ENCODE peak calls at places on chromosomes 16 and 17, in eight cellular contexts. One of them, this sample, is unnamed.

GRCh38 chr17:21523482-21524210 is 147.5 kb downstream of the KCNJ12 start:
- DNase-seq in CD8-positive, alpha-beta T cell: no peak
- DNase-seq in psoas muscle: no peak
- DNase-seq in WERI-Rb-1: peak; percentile 68
- DNase-seq in upper lobe of right lung: no peak
- DNase-seq in AG04450: no peak
- DNase-seq in spleen: no peak
- DNase-seq in HL-60: no peak
- DNase-seq in this sample: no peak

GRCh38 chr17:73719588-73720071 is 75.4 kb upstream of the SDK2 start:
- DNase-seq in HL-60: no peak
- DNase-seq in WERI-Rb-1: no peak
- DNase-seq in AG04450: no peak
- DNase-seq in psoas muscle: no peak
- DNase-seq in upper lobe of right lung: peak; percentile 67
- DNase-seq in CD8-positive, alpha-beta T cell: no peak
- DNase-seq in spleen: peak; percentile 81
- DNase-seq in this sample: no peak

GRCh38 chr17:73972056-73972455 is 231.4 kb upstream of the RPL38 start:
- DNase-seq in spleen: peak; percentile 33
- DNase-seq in WERI-Rb-1: no peak
- DNase-seq in HL-60: no peak
- DNase-seq in CD8-positive, alpha-beta T cell: no peak
- DNase-seq in psoas muscle: no peak
- DNase-seq in AG04450: no peak
- DNase-seq in upper lobe of right lung: peak; percentile 17
- DNase-seq in this sample: no peak

GRCh38 chr16:70772493-70772892 is 28.5 kb downstream of the VAC14 start:
- DNase-seq in spleen: no peak
- DNase-seq in WERI-Rb-1: no peak
- DNase-seq in upper lobe of right lung: no peak
- DNase-seq in AG04450: no peak
- DNase-seq in HL-60: no peak
- DNase-seq in psoas muscle: no peak
- DNase-seq in CD8-positive, alpha-beta T cell: no peak
- DNase-seq in this sample: no peak

GRCh38 chr16:54525104-54525503 is 238.5 kb upstream of the IRX3 start:
- DNase-seq in psoas muscle: no peak
- DNase-seq in upper lobe of right lung: no peak
- DNase-seq in HL-60: no peak
- DNase-seq in CD8-positive, alpha-beta T cell: no peak
- DNase-seq in WERI-Rb-1: no peak
- DNase-seq in spleen: no peak
- DNase-seq in AG04450: no peak
- DNase-seq in this sample: no peak

GRCh38 chr17:71828182-71828596 is 292.6 kb upstream of the SOX9 start:
- DNase-seq in CD8-positive, alpha-beta T cell: no peak
- DNase-seq in upper lobe of right lung: no peak
- DNase-seq in psoas muscle: no peak
- DNase-seq in spleen: no peak
- DNase-seq in HL-60: no peak
- DNase-seq in WERI-Rb-1: no peak
- DNase-seq in AG04450: no peak
- DNase-seq in this sample: no peak

GRCh38 chr17:40309031-40309937 is at the start of gene RARA:
- DNase-seq in AG04450: no peak
- DNase-seq in psoas muscle: peak; percentile 52
- DNase-seq in upper lobe of right lung: peak; percentile 83
- DNase-seq in HL-60: no peak
- DNase-seq in CD8-positive, alpha-beta T cell: no peak
- DNase-seq in WERI-Rb-1: peak; percentile 90
- DNase-seq in spleen: peak; percentile 87
- DNase-seq in this sample: no peak

GRCh38 chr17:219696-220095 is 38.2 kb upstream of the DOC2B start:
- DNase-seq in upper lobe of right lung: peak; percentile 40
- DNase-seq in AG04450: no peak
- DNase-seq in HL-60: no peak
- DNase-seq in CD8-positive, alpha-beta T cell: no peak
- DNase-seq in WERI-Rb-1: peak; percentile 4
- DNase-seq in spleen: peak; percentile 47
- DNase-seq in psoas muscle: no peak
- DNase-seq in this sample: no peak

GRCh38 chr16:80540516-80541305 is at the start of gene DYNLRB2:
- DNase-seq in HL-60: peak; percentile 88
- DNase-seq in AG04450: peak; percentile 82
- DNase-seq in upper lobe of right lung: peak; percentile 98
- DNase-seq in WERI-Rb-1: no peak
- DNase-seq in CD8-positive, alpha-beta T cell: peak; percentile 95
- DNase-seq in psoas muscle: peak; percentile 93
- DNase-seq in spleen: peak; percentile 98
- DNase-seq in this sample: peak; percentile 95
- H3K27me3 ChIP-seq in HL-60: no peaks in the 10 kb centered on the region
- H3K27me3 ChIP-seq in AG04450: no peaks in the 10 kb centered on the region
- H3K27me3 ChIP-seq in upper lobe of right lung: peaks cover 16% of the 10 kb centered on the region
- H3K27me3 ChIP-seq in WERI-Rb-1: peaks cover 6% of the 10 kb centered on the region
- H3K27me3 ChIP-seq in CD8-positive, alpha-beta T cell: no peaks in the 10 kb centered on the region
- H3K27me3 ChIP-seq in psoas muscle: no peaks in the 10 kb centered on the region
- H3K27me3 ChIP-seq in spleen: no peaks in the 10 kb centered on the region
- H3K27me3 ChIP-seq in this sample: peaks cover 7% of the 10 kb centered on the region

GRCh38 chr17:69506489-69506888 is 92.0 kb downstream of the MAP2K6 start:
- DNase-seq in HL-60: no peak
- DNase-seq in spleen: no peak
- DNase-seq in psoas muscle: no peak
- DNase-seq in WERI-Rb-1: no peak
- DNase-seq in CD8-positive, alpha-beta T cell: no peak
- DNase-seq in AG04450: no peak
- DNase-seq in upper lobe of right lung: no peak
- DNase-seq in this sample: no peak
- TF ChIP-seq CTCF in HL-60: peak; percentile 16
- TF ChIP-seq CTCF in spleen: no peak
- TF ChIP-seq CTCF in psoas muscle: no peak
- TF ChIP-seq CTCF in WERI-Rb-1: peak; percentile 46
- TF ChIP-seq CTCF in CD8-positive, alpha-beta T cell: no peak
- TF ChIP-seq CTCF in AG04450: peak; percentile 48
- TF ChIP-seq CTCF in upper lobe of right lung: peak; percentile 25
- TF ChIP-seq CTCF in this sample: no peak

GRCh38 chr17:37713624-37714023 is 31.2 kb downstream of the HNF1B start:
- DNase-seq in psoas muscle: no peak
- DNase-seq in HL-60: no peak
- DNase-seq in AG04450: no peak
- DNase-seq in WERI-Rb-1: no peak
- DNase-seq in spleen: no peak
- DNase-seq in CD8-positive, alpha-beta T cell: no peak
- DNase-seq in upper lobe of right lung: peak; percentile 91
- DNase-seq in this sample: no peak
- H3K27me3 ChIP-seq in psoas muscle: peaks cover 9% of the 10 kb centered on the region
- H3K27me3 ChIP-seq in HL-60: peaks cover 12% of the 10 kb centered on the region
- H3K27me3 ChIP-seq in AG04450: peaks cover 6% of the 10 kb centered on the region
- H3K27me3 ChIP-seq in WERI-Rb-1: no peaks in the 10 kb centered on the region
- H3K27me3 ChIP-seq in spleen: no peaks in the 10 kb centered on the region
- H3K27me3 ChIP-seq in CD8-positive, alpha-beta T cell: no peaks in the 10 kb centered on the region
- H3K27me3 ChIP-seq in upper lobe of right lung: peaks cover 5% of the 10 kb centered on the region
- H3K27me3 ChIP-seq in this sample: no peaks in the 10 kb centered on the region

DNA sequence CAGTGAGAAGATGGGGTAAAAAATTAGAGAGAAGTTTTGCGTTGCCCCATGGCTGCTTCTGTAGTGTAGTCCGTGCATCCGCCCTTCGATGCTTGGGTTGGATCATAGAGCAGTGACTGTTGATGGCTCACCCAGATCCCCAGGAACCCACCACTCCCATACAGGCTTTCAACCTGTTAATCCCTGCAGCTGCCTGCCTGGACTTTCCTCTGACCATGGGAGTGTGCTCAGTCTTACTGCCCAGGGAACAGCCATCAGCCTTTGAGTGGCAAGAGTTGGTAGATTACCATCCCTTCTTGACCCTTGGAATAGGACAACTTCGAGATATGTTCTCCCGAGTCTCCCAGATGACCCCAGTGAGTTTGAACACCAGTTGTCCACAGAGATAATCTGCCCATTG is 299.5 kb upstream of the HSBP1 start:
- DNase-seq in spleen: no peak
- DNase-seq in psoas muscle: no peak
- DNase-seq in HL-60: no peak
- DNase-seq in upper lobe of right lung: no peak
- DNase-seq in CD8-positive, alpha-beta T cell: no peak
- DNase-seq in WERI-Rb-1: no peak
- DNase-seq in AG04450: no peak
- DNase-seq in this sample: no peak
- TF ChIP-seq CTCF in spleen: no peak
- TF ChIP-seq CTCF in psoas muscle: no peak
- TF ChIP-seq CTCF in HL-60: no peak
- TF ChIP-seq CTCF in upper lobe of right lung: no peak
- TF ChIP-seq CTCF in CD8-positive, alpha-beta T cell: no peak
- TF ChIP-seq CTCF in WERI-Rb-1: no peak
- TF ChIP-seq CTCF in AG04450: no peak
- TF ChIP-seq CTCF in this sample: no peak

GRCh38 chr17:28372945-28373274 is 1.4 kb downstream of the SARM1 start:
- DNase-seq in upper lobe of right lung: peak; percentile 23
- DNase-seq in CD8-positive, alpha-beta T cell: no peak
- DNase-seq in HL-60: no peak
- DNase-seq in psoas muscle: no peak
- DNase-seq in AG04450: no peak
- DNase-seq in WERI-Rb-1: no peak
- DNase-seq in spleen: no peak
- DNase-seq in this sample: no peak
- H3K27me3 ChIP-seq in upper lobe of right lung: no peaks in the 10 kb centered on the region
- H3K27me3 ChIP-seq in CD8-positive, alpha-beta T cell: no peaks in the 10 kb centered on the region
- H3K27me3 ChIP-seq in HL-60: peaks cover 12% of the 10 kb centered on the region
- H3K27me3 ChIP-seq in psoas muscle: no peaks in the 10 kb centered on the region
- H3K27me3 ChIP-seq in AG04450: no peaks in the 10 kb centered on the region
- H3K27me3 ChIP-seq in WERI-Rb-1: no peaks in the 10 kb centered on the region
- H3K27me3 ChIP-seq in spleen: no peaks in the 10 kb centered on the region
- H3K27me3 ChIP-seq in this sample: no peaks in the 10 kb centered on the region

GRCh38 chr17:45985447-45985846 is 13.6 kb upstream of the STH start:
- DNase-seq in AG04450: no peak
- DNase-seq in CD8-positive, alpha-beta T cell: no peak
- DNase-seq in spleen: no peak
- DNase-seq in upper lobe of right lung: no peak
- DNase-seq in HL-60: no peak
- DNase-seq in WERI-Rb-1: no peak
- DNase-seq in psoas muscle: no peak
- DNase-seq in this sample: no peak
- TF ChIP-seq CTCF in AG04450: no peak
- TF ChIP-seq CTCF in CD8-positive, alpha-beta T cell: no peak
- TF ChIP-seq CTCF in spleen: no peak
- TF ChIP-seq CTCF in upper lobe of right lung: no peak
- TF ChIP-seq CTCF in HL-60: no peak
- TF ChIP-seq CTCF in WERI-Rb-1: no peak
- TF ChIP-seq CTCF in psoas muscle: no peak
- TF ChIP-seq CTCF in this sample: no peak

GRCh38 chr17:28935744-28936460 is 15.4 kb downstream of the PHF12 start:
- DNase-seq in spleen: no peak
- DNase-seq in AG04450: no peak
- DNase-seq in HL-60: no peak
- DNase-seq in upper lobe of right lung: no peak
- DNase-seq in WERI-Rb-1: no peak
- DNase-seq in CD8-positive, alpha-beta T cell: no peak
- DNase-seq in psoas muscle: no peak
- DNase-seq in this sample: no peak

GRCh38 chr17:28940142-28940541 is 11.2 kb downstream of the PHF12 start:
- DNase-seq in AG04450: no peak
- DNase-seq in psoas muscle: no peak
- DNase-seq in CD8-positive, alpha-beta T cell: no peak
- DNase-seq in WERI-Rb-1: no peak
- DNase-seq in HL-60: no peak
- DNase-seq in upper lobe of right lung: no peak
- DNase-seq in spleen: no peak
- DNase-seq in this sample: no peak

GRCh38 chr17:28940675-28941074 is 10.6 kb downstream of the PHF12 start:
- DNase-seq in spleen: no peak
- DNase-seq in HL-60: no peak
- DNase-seq in upper lobe of right lung: no peak
- DNase-seq in WERI-Rb-1: no peak
- DNase-seq in CD8-positive, alpha-beta T cell: no peak
- DNase-seq in AG04450: no peak
- DNase-seq in psoas muscle: peak; percentile 39
- DNase-seq in this sample: no peak

GRCh38 chr17:28938552-28938951 is 12.8 kb downstream of the PHF12 start:
- DNase-seq in WERI-Rb-1: no peak
- DNase-seq in HL-60: no peak
- DNase-seq in AG04450: no peak
- DNase-seq in upper lobe of right lung: no peak
- DNase-seq in CD8-positive, alpha-beta T cell: no peak
- DNase-seq in spleen: no peak
- DNase-seq in psoas muscle: peak; percentile 29
- DNase-seq in this sample: no peak

DNA sequence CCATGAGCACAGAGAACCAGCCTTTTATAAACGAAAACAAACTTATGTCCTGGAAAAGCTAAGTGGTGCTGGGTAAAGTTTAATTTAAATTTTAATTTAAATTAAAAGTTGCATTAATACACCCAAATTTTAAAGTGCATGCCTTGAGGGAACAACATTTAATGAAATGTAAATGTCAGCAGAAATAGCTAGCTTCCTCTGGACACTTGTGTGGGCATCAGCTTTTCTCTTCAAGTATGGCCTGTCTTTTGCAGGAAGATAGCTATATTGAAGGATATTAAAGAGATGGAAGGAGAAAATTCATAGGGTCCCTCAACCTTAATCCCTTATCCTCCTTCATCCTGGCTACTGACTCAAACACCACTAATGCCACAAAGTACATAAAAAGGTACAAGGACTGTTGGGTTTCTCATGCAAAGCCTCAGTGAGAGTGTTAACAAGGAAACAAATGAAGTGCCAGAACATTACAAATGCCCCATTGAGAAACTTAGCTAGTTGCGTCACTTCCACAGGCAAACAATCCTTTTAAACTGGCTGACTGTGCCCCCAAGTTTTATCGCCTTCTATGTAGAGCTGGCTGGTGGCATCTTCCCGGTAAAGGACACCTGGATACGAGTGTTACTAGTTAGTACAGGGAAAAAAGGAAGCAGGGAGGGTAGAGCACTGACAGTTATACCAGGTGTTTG is 14.1 kb downstream of the PHF12 start:
- DNase-seq in psoas muscle: no peak
- DNase-seq in upper lobe of right lung: no peak
- DNase-seq in HL-60: no peak
- DNase-seq in spleen: no peak
- DNase-seq in CD8-positive, alpha-beta T cell: no peak
- DNase-seq in AG04450: no peak
- DNase-seq in WERI-Rb-1: no peak
- DNase-seq in this sample: no peak
- H3K27me3 ChIP-seq in psoas muscle: no peaks in the 10 kb centered on the region
- H3K27me3 ChIP-seq in upper lobe of right lung: no peaks in the 10 kb centered on the region
- H3K27me3 ChIP-seq in HL-60: no peaks in the 10 kb centered on the region
- H3K27me3 ChIP-seq in spleen: no peaks in the 10 kb centered on the region
- H3K27me3 ChIP-seq in CD8-positive, alpha-beta T cell: no peaks in the 10 kb centered on the region
- H3K27me3 ChIP-seq in AG04450: no peaks in the 10 kb centered on the region
- H3K27me3 ChIP-seq in WERI-Rb-1: no peaks in the 10 kb centered on the region
- H3K27me3 ChIP-seq in this sample: no peaks in the 10 kb centered on the region

DNA sequence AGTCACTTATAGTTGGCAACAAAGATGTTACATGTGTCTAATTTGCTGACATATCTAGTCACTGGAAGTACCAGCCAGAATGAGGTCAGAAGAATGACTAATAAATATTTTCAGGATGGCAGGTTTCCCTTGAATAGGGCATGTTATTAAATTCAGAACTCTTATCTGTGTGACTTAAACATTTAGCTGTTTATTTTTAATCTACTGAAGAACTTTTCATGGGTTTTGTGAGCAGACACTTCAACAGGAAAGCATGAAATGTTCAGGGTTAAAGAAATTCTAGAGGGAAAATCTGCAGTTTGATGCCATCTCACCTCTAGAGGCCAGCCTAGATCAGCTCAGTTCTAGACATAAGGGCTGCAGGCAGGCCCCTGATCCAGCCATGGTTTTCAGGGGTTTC is 13.2 kb downstream of the JPT2 start:
- DNase-seq in spleen: no peak
- DNase-seq in CD8-positive, alpha-beta T cell: no peak
- DNase-seq in WERI-Rb-1: no peak
- DNase-seq in psoas muscle: no peak
- DNase-seq in upper lobe of right lung: no peak
- DNase-seq in AG04450: no peak
- DNase-seq in HL-60: no peak
- DNase-seq in this sample: no peak
- TF ChIP-seq CTCF in spleen: no peak
- TF ChIP-seq CTCF in CD8-positive, alpha-beta T cell: no peak
- TF ChIP-seq CTCF in WERI-Rb-1: no peak
- TF ChIP-seq CTCF in psoas muscle: no peak
- TF ChIP-seq CTCF in upper lobe of right lung: no peak
- TF ChIP-seq CTCF in AG04450: peak; percentile 33
- TF ChIP-seq CTCF in HL-60: no peak
- TF ChIP-seq CTCF in this sample: no peak